ENCODE peak calls at places on chromosomes 16 and 17, in eight cellular contexts. One of them, this sample, is unnamed.

GRCh38 chr17:80816241-80817103 is 175.2 kb upstream of the CHMP6 start:
- DNase-seq in H1: no peak
- DNase-seq in K562: no peak
- DNase-seq in HCT116: no peak
- DNase-seq in endothelial cell of umbilical vein: no peak
- DNase-seq in GM12878: no peak
- DNase-seq in SK-N-SH: peak
- DNase-seq in HepG2: no peak
- DNase-seq in this sample: no peak

GRCh38 chr16:8908779-8909468 is 26.8 kb downstream of the LITAFD start:
- DNase-seq in H1: no peak
- DNase-seq in K562: no peak
- DNase-seq in HCT116: no peak
- DNase-seq in endothelial cell of umbilical vein: no peak
- DNase-seq in GM12878: no peak
- DNase-seq in SK-N-SH: no peak
- DNase-seq in HepG2: no peak
- DNase-seq in this sample: no peak

GRCh38 chr17:28258347-28258887 is 60.6 kb upstream of the TMEM97 start:
- DNase-seq in H1: no peak
- DNase-seq in K562: no peak
- DNase-seq in HCT116: no peak
- DNase-seq in endothelial cell of umbilical vein: no peak
- DNase-seq in GM12878: no peak
- DNase-seq in SK-N-SH: no peak
- DNase-seq in HepG2: peak
- DNase-seq in this sample: no peak

GRCh38 chr16:85746431-85747227 is 4.3 kb downstream of the C16orf74 start:
- DNase-seq in H1: peak
- DNase-seq in K562: no peak
- DNase-seq in HCT116: peak
- DNase-seq in endothelial cell of umbilical vein: no peak
- DNase-seq in GM12878: no peak
- DNase-seq in SK-N-SH: no peak
- DNase-seq in HepG2: no peak
- DNase-seq in this sample: no peak

GRCh38 chr17:208429-208828 is 27.0 kb upstream of the DOC2B start:
- DNase-seq in H1: no peak
- DNase-seq in K562: no peak
- DNase-seq in HCT116: no peak
- DNase-seq in endothelial cell of umbilical vein: no peak
- DNase-seq in GM12878: no peak
- DNase-seq in SK-N-SH: no peak
- DNase-seq in HepG2: no peak
- DNase-seq in this sample: no peak

GRCh38 chr17:56297142-56297541 is 143.9 kb downstream of the ANKFN1 start:
- DNase-seq in H1: no peak
- DNase-seq in K562: no peak
- DNase-seq in HCT116: no peak
- DNase-seq in endothelial cell of umbilical vein: peak
- DNase-seq in GM12878: no peak
- DNase-seq in SK-N-SH: no peak
- DNase-seq in HepG2: no peak
- DNase-seq in this sample: no peak

GRCh38 chr16:58393138-58393504 is 850 bp downstream of the GINS3 start:
- DNase-seq in H1: no peak
- DNase-seq in K562: peak
- DNase-seq in HCT116: no peak
- DNase-seq in endothelial cell of umbilical vein: no peak
- DNase-seq in GM12878: no peak
- DNase-seq in SK-N-SH: peak
- DNase-seq in HepG2: peak
- DNase-seq in this sample: no peak

GRCh38 chr17:42655528-42655927 is 3.6 kb upstream of the TUBG2 start:
- DNase-seq in H1: no peak
- DNase-seq in K562: no peak
- DNase-seq in HCT116: no peak
- DNase-seq in endothelial cell of umbilical vein: no peak
- DNase-seq in GM12878: no peak
- DNase-seq in SK-N-SH: no peak
- DNase-seq in HepG2: no peak
- DNase-seq in this sample: no peak

GRCh38 chr16:28181557-28181914 is 30.2 kb downstream of the XPO6 start:
- DNase-seq in H1: no peak
- DNase-seq in K562: peak
- DNase-seq in HCT116: peak
- DNase-seq in endothelial cell of umbilical vein: peak
- DNase-seq in GM12878: no peak
- DNase-seq in SK-N-SH: no peak
- DNase-seq in HepG2: peak
- DNase-seq in this sample: no peak

GRCh38 chr16:81567987-81568748 is 123.6 kb downstream of the CMIP start:
- DNase-seq in H1: no peak
- DNase-seq in K562: no peak
- DNase-seq in HCT116: no peak
- DNase-seq in endothelial cell of umbilical vein: peak
- DNase-seq in GM12878: no peak
- DNase-seq in SK-N-SH: no peak
- DNase-seq in HepG2: peak
- DNase-seq in this sample: no peak

GRCh38 chr16:3467182-3467581 is 23.7 kb downstream of the NAA60 start:
- DNase-seq in H1: no peak
- DNase-seq in K562: no peak
- DNase-seq in HCT116: no peak
- DNase-seq in endothelial cell of umbilical vein: no peak
- DNase-seq in GM12878: no peak
- DNase-seq in SK-N-SH: no peak
- DNase-seq in HepG2: no peak
- DNase-seq in this sample: no peak

GRCh38 chr17:73749337-73749807 is 105.1 kb upstream of the SDK2 start:
- DNase-seq in H1: no peak
- DNase-seq in K562: no peak
- DNase-seq in HCT116: no peak
- DNase-seq in endothelial cell of umbilical vein: no peak
- DNase-seq in GM12878: no peak
- DNase-seq in SK-N-SH: no peak
- DNase-seq in HepG2: no peak
- DNase-seq in this sample: no peak

GRCh38 chr17:2368383-2368782 is 31.1 kb downstream of the SGSM2 start:
- DNase-seq in H1: no peak
- DNase-seq in K562: no peak
- DNase-seq in HCT116: no peak
- DNase-seq in endothelial cell of umbilical vein: no peak
- DNase-seq in GM12878: no peak
- DNase-seq in SK-N-SH: peak
- DNase-seq in HepG2: no peak
- DNase-seq in this sample: no peak

GRCh38 chr16:11253009-11253994 is 2.7 kb downstream of the SOCS1 start:
- DNase-seq in H1: no peak
- DNase-seq in K562: peak
- DNase-seq in HCT116: no peak
- DNase-seq in endothelial cell of umbilical vein: no peak
- DNase-seq in GM12878: no peak
- DNase-seq in SK-N-SH: no peak
- DNase-seq in HepG2: no peak
- DNase-seq in this sample: no peak

GRCh38 chr16:86826931-86827330 is 248.6 kb downstream of the FOXL1 start:
- DNase-seq in H1: no peak
- DNase-seq in K562: no peak
- DNase-seq in HCT116: no peak
- DNase-seq in endothelial cell of umbilical vein: no peak
- DNase-seq in GM12878: no peak
- DNase-seq in SK-N-SH: no peak
- DNase-seq in HepG2: no peak
- DNase-seq in this sample: peak

GRCh38 chr17:81445642-81446500 is 50.6 kb downstream of the BAHCC1 start:
- DNase-seq in H1: no peak
- DNase-seq in K562: no peak
- DNase-seq in HCT116: no peak
- DNase-seq in endothelial cell of umbilical vein: no peak
- DNase-seq in GM12878: no peak
- DNase-seq in SK-N-SH: no peak
- DNase-seq in HepG2: no peak
- DNase-seq in this sample: peak

GRCh38 chr16:85514601-85515318 is 98.4 kb upstream of the GSE1 start:
- DNase-seq in H1: no peak
- DNase-seq in K562: no peak
- DNase-seq in HCT116: peak
- DNase-seq in endothelial cell of umbilical vein: no peak
- DNase-seq in GM12878: no peak
- DNase-seq in SK-N-SH: peak
- DNase-seq in HepG2: peak
- DNase-seq in this sample: peak

GRCh38 chr16:89717310-89718197 is 3.1 kb downstream of the VPS9D1 start:
- DNase-seq in H1: no peak
- DNase-seq in K562: no peak
- DNase-seq in HCT116: no peak
- DNase-seq in endothelial cell of umbilical vein: no peak
- DNase-seq in GM12878: no peak
- DNase-seq in SK-N-SH: no peak
- DNase-seq in HepG2: no peak
- DNase-seq in this sample: no peak
- H3K4me2 ChIP-seq in H1: no peak
- H3K4me2 ChIP-seq in K562: peak
- H3K4me2 ChIP-seq in HCT116: peak
- H3K4me2 ChIP-seq in endothelial cell of umbilical vein: no peak
- H3K4me2 ChIP-seq in GM12878: no peak
- H3K4me2 ChIP-seq in SK-N-SH: no peak
- H3K4me2 ChIP-seq in HepG2: no peak
- H3K4me2 ChIP-seq in this sample: no peak

GRCh38 chr16:66428682-66429251 is 1.7 kb downstream of the BEAN1 start:
- DNase-seq in H1: no peak
- DNase-seq in K562: no peak
- DNase-seq in HCT116: no peak
- DNase-seq in endothelial cell of umbilical vein: no peak
- DNase-seq in GM12878: no peak
- DNase-seq in SK-N-SH: no peak
- DNase-seq in HepG2: no peak
- DNase-seq in this sample: peak

GRCh38 chr16:66427036-66427446 is at the start of gene BEAN1:
- DNase-seq in H1: no peak
- DNase-seq in K562: peak
- DNase-seq in HCT116: no peak
- DNase-seq in endothelial cell of umbilical vein: no peak
- DNase-seq in GM12878: no peak
- DNase-seq in SK-N-SH: peak
- DNase-seq in HepG2: no peak
- DNase-seq in this sample: peak

GRCh38 chr16:66427871-66428681 is 981 bp downstream of the BEAN1 start:
- DNase-seq in H1: no peak
- DNase-seq in K562: no peak
- DNase-seq in HCT116: no peak
- DNase-seq in endothelial cell of umbilical vein: no peak
- DNase-seq in GM12878: no peak
- DNase-seq in SK-N-SH: peak
- DNase-seq in HepG2: no peak
- DNase-seq in this sample: peak

GRCh38 chr16:66426112-66427035 is 721 bp upstream of the BEAN1 start:
- DNase-seq in H1: no peak
- DNase-seq in K562: no peak
- DNase-seq in HCT116: no peak
- DNase-seq in endothelial cell of umbilical vein: no peak
- DNase-seq in GM12878: no peak
- DNase-seq in SK-N-SH: peak
- DNase-seq in HepG2: no peak
- DNase-seq in this sample: peak

DNA sequence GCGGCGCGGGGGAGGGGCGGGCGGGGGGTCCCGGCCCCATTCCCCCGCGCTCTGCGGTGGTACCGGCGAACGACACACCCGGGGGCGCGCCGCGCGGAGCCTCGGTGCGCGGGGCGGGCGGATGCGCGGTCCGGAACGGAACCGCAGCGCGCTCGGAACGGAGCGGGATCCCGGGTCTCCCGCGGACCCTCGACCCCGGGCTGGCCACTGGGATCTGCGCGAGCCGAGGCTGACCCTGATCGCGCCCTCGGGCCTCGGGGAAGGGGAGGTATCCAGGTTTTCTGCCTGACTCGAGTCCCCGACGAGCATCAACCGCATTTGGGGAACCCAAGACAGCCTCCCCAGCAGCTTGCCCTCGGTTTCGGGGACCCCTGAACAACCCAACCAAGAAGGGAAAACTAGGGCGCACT is 361 bp downstream of the BEAN1 start:
- DNase-seq in H1: no peak
- DNase-seq in K562: no peak
- DNase-seq in HCT116: no peak
- DNase-seq in endothelial cell of umbilical vein: no peak
- DNase-seq in GM12878: no peak
- DNase-seq in SK-N-SH: no peak
- DNase-seq in HepG2: no peak
- DNase-seq in this sample: peak
- TF ChIP-seq POLR2AphosphoS5 in H1: no peak
- TF ChIP-seq POLR2AphosphoS5 in K562: no peak
- TF ChIP-seq POLR2AphosphoS5 in HCT116: no peak
- TF ChIP-seq POLR2AphosphoS5 in endothelial cell of umbilical vein: no peak
- TF ChIP-seq POLR2AphosphoS5 in GM12878: no peak
- TF ChIP-seq POLR2AphosphoS5 in SK-N-SH: no peak
- TF ChIP-seq POLR2AphosphoS5 in HepG2: no peak
- TF ChIP-seq POLR2AphosphoS5 in this sample: no peak

GRCh38 chr17:1367351-1367745 is 32.7 kb downstream of the YWHAE start:
- DNase-seq in H1: no peak
- DNase-seq in K562: no peak
- DNase-seq in HCT116: no peak
- DNase-seq in endothelial cell of umbilical vein: no peak
- DNase-seq in GM12878: no peak
- DNase-seq in SK-N-SH: no peak
- DNase-seq in HepG2: no peak
- DNase-seq in this sample: no peak

GRCh38 chr17:1362964-1363363 is 37.1 kb downstream of the YWHAE start:
- DNase-seq in H1: no peak
- DNase-seq in K562: no peak
- DNase-seq in HCT116: no peak
- DNase-seq in endothelial cell of umbilical vein: no peak
- DNase-seq in GM12878: no peak
- DNase-seq in SK-N-SH: no peak
- DNase-seq in HepG2: no peak
- DNase-seq in this sample: no peak

GRCh38 chr17:1368588-1368987 is 31.4 kb downstream of the YWHAE start:
- DNase-seq in H1: no peak
- DNase-seq in K562: no peak
- DNase-seq in HCT116: no peak
- DNase-seq in endothelial cell of umbilical vein: no peak
- DNase-seq in GM12878: no peak
- DNase-seq in SK-N-SH: no peak
- DNase-seq in HepG2: no peak
- DNase-seq in this sample: no peak

GRCh38 chr17:1366234-1366633 is 33.8 kb downstream of the YWHAE start:
- DNase-seq in H1: no peak
- DNase-seq in K562: no peak
- DNase-seq in HCT116: no peak
- DNase-seq in endothelial cell of umbilical vein: no peak
- DNase-seq in GM12878: no peak
- DNase-seq in SK-N-SH: no peak
- DNase-seq in HepG2: no peak
- DNase-seq in this sample: peak

GRCh38 chr17:1365445-1366039 is 34.5 kb downstream of the YWHAE start:
- DNase-seq in H1: peak
- DNase-seq in K562: peak
- DNase-seq in HCT116: peak
- DNase-seq in endothelial cell of umbilical vein: peak
- DNase-seq in GM12878: peak
- DNase-seq in SK-N-SH: peak
- DNase-seq in HepG2: peak
- DNase-seq in this sample: peak
- H3K4me3 ChIP-seq in H1: no peak
- H3K4me3 ChIP-seq in K562: no peak
- H3K4me3 ChIP-seq in HCT116: no peak
- H3K4me3 ChIP-seq in endothelial cell of umbilical vein: no peak
- H3K4me3 ChIP-seq in GM12878: no peak
- H3K4me3 ChIP-seq in SK-N-SH: no peak
- H3K4me3 ChIP-seq in HepG2: no peak
- H3K4me3 ChIP-seq in this sample: no peak

GRCh38 chr16:49838361-49838638 is 17.6 kb downstream of the ZNF423 start:
- DNase-seq in H1: no peak
- DNase-seq in K562: no peak
- DNase-seq in HCT116: no peak
- DNase-seq in endothelial cell of umbilical vein: no peak
- DNase-seq in GM12878: no peak
- DNase-seq in SK-N-SH: no peak
- DNase-seq in HepG2: no peak
- DNase-seq in this sample: peak
- H3K4me2 ChIP-seq in H1: peak
- H3K4me2 ChIP-seq in K562: no peak
- H3K4me2 ChIP-seq in HCT116: no peak
- H3K4me2 ChIP-seq in endothelial cell of umbilical vein: no peak
- H3K4me2 ChIP-seq in GM12878: no peak
- H3K4me2 ChIP-seq in SK-N-SH: no peak
- H3K4me2 ChIP-seq in HepG2: no peak
- H3K4me2 ChIP-seq in this sample: peak